ENCODE peak calls at places on chromosome 20, in seven cellular contexts. N is GM23248, Q is psoas muscle, U is heart left ventricle, Y is tibial artery, A is sigmoid colon, C is A673. G is an unnamed sample. For H3K4me1, the result is how much of the 10 kb centered on the place peaks cover.

GRCh38 chr20:35992713-35993335 is 24.4 kb downstream of the CNBD2 start:
- DNase-seq in N (peak), Q (no peak), U (peak), Y (no peak), A (peak), C (peak), G (peak)

GRCh38 chr20:32806356-32806755 is 13.4 kb upstream of the MAPRE1 start:
- DNase-seq in N (no peak), Q (no peak), U (no peak), Y (no peak), A (no peak), C (no peak), G (no peak)

GRCh38 chr20:10216146-10216741 is 2.4 kb upstream of the SNAP25 start:
- DNase-seq in N (no peak), Q (no peak), U (no peak), Y (no peak), A (no peak), C (no peak), G (no peak)

GRCh38 chr20:45828589-45828988 is 1.5 kb upstream of the TNNC2 start:
- DNase-seq in N (peak), Q (peak), U (no peak), Y (peak), A (no peak), C (no peak), G (peak)

GRCh38 chr20:4134355-4134834 is 119.0 kb upstream of the RNF24 start:
- DNase-seq in N (no peak), Q (no peak), U (no peak), Y (no peak), A (no peak), C (no peak), G (no peak)

GRCh38 chr20:137668-138131 is 4.7 kb upstream of the DEFB126 start:
- DNase-seq in N (peak), Q (no peak), U (no peak), Y (no peak), A (no peak), C (peak), G (no peak)

GRCh38 chr20:2236266-2236665 is 59.5 kb upstream of the TGM3 start:
- DNase-seq in N (no peak), Q (no peak), U (no peak), Y (no peak), A (no peak), C (no peak), G (no peak)

GRCh38 chr20:49490689-49491088 is 8.2 kb upstream of the KCNB1 start:
- DNase-seq in N (no peak), Q (no peak), U (no peak), Y (no peak), A (peak), C (no peak), G (no peak)

GRCh38 chr20:56581701-56582100 is 47.4 kb upstream of the TFAP2C start:
- DNase-seq in N (no peak), Q (no peak), U (no peak), Y (no peak), A (no peak), C (no peak), G (no peak)

GRCh38 chr20:50188287-50188688 is 2.3 kb upstream of the CEBPB start:
- DNase-seq in N (no peak), Q (no peak), U (no peak), Y (no peak), A (no peak), C (no peak), G (no peak)

GRCh38 chr20:34337982-34338756 is 24.9 kb upstream of the ITCH start:
- DNase-seq in N (no peak), Q (no peak), U (no peak), Y (no peak), A (no peak), C (no peak), G (peak)
- H3K27ac ChIP-seq in N (no peak), Q (no peak), U (no peak), Y (no peak), A (no peak), C (no peak), G (no peak)

GRCh38 chr20:43669332-43669731 is 2.4 kb downstream of the MYBL2 start:
- DNase-seq in N (peak), Q (no peak), U (no peak), Y (no peak), A (no peak), C (no peak), G (no peak)
- H3K4me1 ChIP-seq in N (under half), Q (under half), U (under half), Y (under half), A (under half), C (under half), G (under half)

GRCh38 chr20:61493798-61494305 is 241.8 kb downstream of the CDH4 start:
- DNase-seq in N (no peak), Q (no peak), U (no peak), Y (no peak), A (no peak), C (no peak), G (no peak)

GRCh38 chr20:61494763-61495595 is 242.9 kb downstream of the CDH4 start:
- DNase-seq in N (no peak), Q (no peak), U (no peak), Y (no peak), A (no peak), C (no peak), G (no peak)

GRCh38 chr20:61490721-61491120 is 238.7 kb downstream of the CDH4 start:
- DNase-seq in N (no peak), Q (no peak), U (no peak), Y (no peak), A (no peak), C (no peak), G (no peak)

GRCh38 chr20:61488030-61488429 is 236.0 kb downstream of the CDH4 start:
- DNase-seq in N (no peak), Q (no peak), U (no peak), Y (no peak), A (no peak), C (no peak), G (no peak)

DNA sequence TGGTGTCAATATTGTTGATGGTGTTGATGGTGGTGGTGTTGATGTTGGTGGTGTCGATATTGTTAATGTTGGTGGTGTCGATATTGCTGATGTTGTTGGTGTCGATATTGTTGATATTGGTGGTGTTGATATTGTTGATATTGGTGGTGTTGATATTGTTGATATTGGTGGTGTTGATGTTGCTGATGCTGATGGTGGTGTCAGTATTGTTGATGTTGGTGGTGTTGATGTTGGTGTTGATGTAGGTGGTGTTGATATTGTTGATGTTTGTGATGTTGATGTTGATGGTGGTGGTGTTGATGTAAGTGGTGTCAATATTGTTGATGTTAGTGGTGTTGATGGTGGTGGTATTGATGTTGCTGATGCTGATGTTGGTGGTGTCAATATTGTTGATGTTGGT is 240.0 kb downstream of the CDH4 start:
- DNase-seq in N (no peak), Q (no peak), U (no peak), Y (no peak), A (no peak), C (no peak), G (no peak)
- H3K27ac ChIP-seq in N (no peak), Q (no peak), U (no peak), Y (no peak), A (no peak), C (no peak), G (no peak)

GRCh38 chr20:58911309-58911708 is 58.8 kb downstream of the GNAS start:
- DNase-seq in N (no peak), Q (no peak), U (no peak), Y (no peak), A (no peak), C (no peak), G (no peak)

GRCh38 chr20:58908941-58909340 is 56.4 kb downstream of the GNAS start:
- DNase-seq in N (no peak), Q (no peak), U (no peak), Y (no peak), A (no peak), C (no peak), G (no peak)

GRCh38 chr20:58909585-58909984 is 57.1 kb downstream of the GNAS start:
- DNase-seq in N (no peak), Q (no peak), U (no peak), Y (no peak), A (no peak), C (no peak), G (no peak)

GRCh38 chr20:58911970-58912369 is 59.5 kb downstream of the GNAS start:
- DNase-seq in N (no peak), Q (no peak), U (no peak), Y (no peak), A (no peak), C (no peak), G (no peak)

GRCh38 chr20:58910473-58910872 is 58.0 kb downstream of the GNAS start:
- DNase-seq in N (no peak), Q (no peak), U (no peak), Y (no peak), A (no peak), C (no peak), G (no peak)
- H3K4me1 ChIP-seq in N (under half), Q (under half), U (under half), Y (under half), A (under half), C (under half), G (under half)

G was measured in thyroid gland.